ENCODE peak calls at places on chromosomes 2 and 18, in seven cellular contexts. One of them, this sample, is unnamed.

GRCh38 chr2:238657132-238658053 is 190.5 kb upstream of the TWIST2 start:
- DNase-seq in CD8-positive, alpha-beta memory T cell: no peak
- DNase-seq in posterior cingulate gyrus: peak; percentile 69
- DNase-seq in astrocyte of the cerebellum: no peak
- DNase-seq in kidney epithelial cell: no peak
- DNase-seq in dorsolateral prefrontal cortex: no peak
- DNase-seq in T-helper 1 cell: no peak
- DNase-seq in this sample: no peak

GRCh38 chr2:27085670-27086089 is 892 bp upstream of the KHK start:
- DNase-seq in dorsolateral prefrontal cortex: peak; percentile 83
- DNase-seq in posterior cingulate gyrus: peak; percentile 96
- DNase-seq in kidney epithelial cell: no peak
- DNase-seq in astrocyte of the cerebellum: no peak
- DNase-seq in CD8-positive, alpha-beta memory T cell: no peak
- DNase-seq in T-helper 1 cell: no peak
- DNase-seq in this sample: no peak

GRCh38 chr2:237935740-237936452 is 30.9 kb upstream of the UBE2F start:
- DNase-seq in posterior cingulate gyrus: peak; percentile 40
- DNase-seq in dorsolateral prefrontal cortex: no peak
- DNase-seq in CD8-positive, alpha-beta memory T cell: no peak
- DNase-seq in astrocyte of the cerebellum: no peak
- DNase-seq in T-helper 1 cell: no peak
- DNase-seq in kidney epithelial cell: no peak
- DNase-seq in this sample: no peak

GRCh38 chr2:25232248-25232825 is 64.0 kb upstream of the POMC start:
- DNase-seq in kidney epithelial cell: no peak
- DNase-seq in T-helper 1 cell: no peak
- DNase-seq in dorsolateral prefrontal cortex: no peak
- DNase-seq in posterior cingulate gyrus: no peak
- DNase-seq in astrocyte of the cerebellum: no peak
- DNase-seq in CD8-positive, alpha-beta memory T cell: no peak
- DNase-seq in this sample: no peak

GRCh38 chr18:22504665-22505064 is 87.0 kb upstream of the CTAGE1 start:
- DNase-seq in CD8-positive, alpha-beta memory T cell: no peak
- DNase-seq in posterior cingulate gyrus: no peak
- DNase-seq in dorsolateral prefrontal cortex: no peak
- DNase-seq in astrocyte of the cerebellum: no peak
- DNase-seq in kidney epithelial cell: no peak
- DNase-seq in T-helper 1 cell: no peak
- DNase-seq in this sample: no peak

GRCh38 chr2:47174731-47175361 is 19.7 kb upstream of the STPG4 start:
- DNase-seq in kidney epithelial cell: no peak
- DNase-seq in T-helper 1 cell: peak; percentile 29
- DNase-seq in dorsolateral prefrontal cortex: no peak
- DNase-seq in astrocyte of the cerebellum: peak; percentile 56
- DNase-seq in posterior cingulate gyrus: no peak
- DNase-seq in CD8-positive, alpha-beta memory T cell: peak; percentile 60
- DNase-seq in this sample: peak; percentile 9

GRCh38 chr18:37453754-37454153 is 111.8 kb downstream of the CELF4 start:
- DNase-seq in kidney epithelial cell: no peak
- DNase-seq in CD8-positive, alpha-beta memory T cell: no peak
- DNase-seq in posterior cingulate gyrus: no peak
- DNase-seq in astrocyte of the cerebellum: no peak
- DNase-seq in dorsolateral prefrontal cortex: no peak
- DNase-seq in T-helper 1 cell: no peak
- DNase-seq in this sample: no peak

GRCh38 chr2:121790276-121790956 is 35.0 kb downstream of the TSN start:
- DNase-seq in dorsolateral prefrontal cortex: no peak
- DNase-seq in posterior cingulate gyrus: no peak
- DNase-seq in T-helper 1 cell: no peak
- DNase-seq in astrocyte of the cerebellum: peak; percentile 69
- DNase-seq in kidney epithelial cell: peak; percentile 96
- DNase-seq in CD8-positive, alpha-beta memory T cell: no peak
- DNase-seq in this sample: no peak

GRCh38 chr2:106107509-106108131 is 86.5 kb downstream of the UXS1 start:
- DNase-seq in posterior cingulate gyrus: no peak
- DNase-seq in dorsolateral prefrontal cortex: no peak
- DNase-seq in kidney epithelial cell: no peak
- DNase-seq in CD8-positive, alpha-beta memory T cell: peak; percentile 61
- DNase-seq in T-helper 1 cell: no peak
- DNase-seq in astrocyte of the cerebellum: no peak
- DNase-seq in this sample: peak; percentile 31

GRCh38 chr18:71105078-71105819 is 816.4 kb downstream of the SOCS6 start:
- DNase-seq in astrocyte of the cerebellum: peak; percentile 6
- DNase-seq in posterior cingulate gyrus: no peak
- DNase-seq in T-helper 1 cell: no peak
- DNase-seq in kidney epithelial cell: no peak
- DNase-seq in CD8-positive, alpha-beta memory T cell: no peak
- DNase-seq in dorsolateral prefrontal cortex: no peak
- DNase-seq in this sample: no peak

GRCh38 chr2:119853777-119854399 is 94.2 kb downstream of the PTPN4 start:
- DNase-seq in dorsolateral prefrontal cortex: no peak
- DNase-seq in astrocyte of the cerebellum: no peak
- DNase-seq in posterior cingulate gyrus: no peak
- DNase-seq in T-helper 1 cell: no peak
- DNase-seq in kidney epithelial cell: no peak
- DNase-seq in CD8-positive, alpha-beta memory T cell: no peak
- DNase-seq in this sample: no peak

GRCh38 chr2:112143150-112143549 is 5.0 kb downstream of the FBLN7 start:
- DNase-seq in CD8-positive, alpha-beta memory T cell: no peak
- DNase-seq in kidney epithelial cell: no peak
- DNase-seq in T-helper 1 cell: no peak
- DNase-seq in dorsolateral prefrontal cortex: no peak
- DNase-seq in astrocyte of the cerebellum: no peak
- DNase-seq in posterior cingulate gyrus: no peak
- DNase-seq in this sample: no peak

GRCh38 chr2:203786912-203787311 is 80.5 kb downstream of the CD28 start:
- DNase-seq in dorsolateral prefrontal cortex: no peak
- DNase-seq in astrocyte of the cerebellum: no peak
- DNase-seq in kidney epithelial cell: no peak
- DNase-seq in T-helper 1 cell: no peak
- DNase-seq in posterior cingulate gyrus: no peak
- DNase-seq in CD8-positive, alpha-beta memory T cell: no peak
- DNase-seq in this sample: no peak

GRCh38 chr2:207182916-207183315 is 17.2 kb upstream of the KLF7 start:
- DNase-seq in T-helper 1 cell: no peak
- DNase-seq in dorsolateral prefrontal cortex: no peak
- DNase-seq in astrocyte of the cerebellum: no peak
- DNase-seq in kidney epithelial cell: no peak
- DNase-seq in CD8-positive, alpha-beta memory T cell: no peak
- DNase-seq in posterior cingulate gyrus: no peak
- DNase-seq in this sample: no peak

GRCh38 chr2:12649602-12650400 is 66.9 kb upstream of the TRIB2 start:
- DNase-seq in CD8-positive, alpha-beta memory T cell: no peak
- DNase-seq in kidney epithelial cell: no peak
- DNase-seq in posterior cingulate gyrus: no peak
- DNase-seq in T-helper 1 cell: no peak
- DNase-seq in dorsolateral prefrontal cortex: peak; percentile 7
- DNase-seq in astrocyte of the cerebellum: no peak
- DNase-seq in this sample: no peak

GRCh38 chr2:239866350-239866749 is 158.8 kb downstream of the NDUFA10 start:
- DNase-seq in kidney epithelial cell: no peak
- DNase-seq in T-helper 1 cell: no peak
- DNase-seq in CD8-positive, alpha-beta memory T cell: no peak
- DNase-seq in posterior cingulate gyrus: no peak
- DNase-seq in dorsolateral prefrontal cortex: no peak
- DNase-seq in astrocyte of the cerebellum: no peak
- DNase-seq in this sample: no peak

GRCh38 chr2:85712849-85713612 is 18.9 kb downstream of the GNLY start:
- DNase-seq in posterior cingulate gyrus: no peak
- DNase-seq in CD8-positive, alpha-beta memory T cell: no peak
- DNase-seq in dorsolateral prefrontal cortex: no peak
- DNase-seq in T-helper 1 cell: no peak
- DNase-seq in kidney epithelial cell: no peak
- DNase-seq in astrocyte of the cerebellum: no peak
- DNase-seq in this sample: no peak

GRCh38 chr2:216181351-216181750 is 72.2 kb downstream of the XRCC5 start:
- DNase-seq in CD8-positive, alpha-beta memory T cell: no peak
- DNase-seq in kidney epithelial cell: no peak
- DNase-seq in T-helper 1 cell: no peak
- DNase-seq in astrocyte of the cerebellum: no peak
- DNase-seq in posterior cingulate gyrus: no peak
- DNase-seq in dorsolateral prefrontal cortex: no peak
- DNase-seq in this sample: no peak

GRCh38 chr18:48290162-48290926 is 118.8 kb downstream of the ZBTB7C start:
- DNase-seq in dorsolateral prefrontal cortex: no peak
- DNase-seq in astrocyte of the cerebellum: no peak
- DNase-seq in posterior cingulate gyrus: peak; percentile 84
- DNase-seq in T-helper 1 cell: no peak
- DNase-seq in kidney epithelial cell: no peak
- DNase-seq in CD8-positive, alpha-beta memory T cell: no peak
- DNase-seq in this sample: no peak

GRCh38 chr2:16678964-16679363 is 13.3 kb upstream of the CYRIA start:
- DNase-seq in dorsolateral prefrontal cortex: no peak
- DNase-seq in posterior cingulate gyrus: no peak
- DNase-seq in T-helper 1 cell: no peak
- DNase-seq in kidney epithelial cell: no peak
- DNase-seq in CD8-positive, alpha-beta memory T cell: no peak
- DNase-seq in astrocyte of the cerebellum: no peak
- DNase-seq in this sample: no peak

GRCh38 chr18:43789234-43790000 is 512.1 kb upstream of the SYT4 start:
- DNase-seq in astrocyte of the cerebellum: peak; percentile 19
- DNase-seq in T-helper 1 cell: no peak
- DNase-seq in kidney epithelial cell: no peak
- DNase-seq in dorsolateral prefrontal cortex: peak; percentile 4
- DNase-seq in posterior cingulate gyrus: peak; percentile 63
- DNase-seq in CD8-positive, alpha-beta memory T cell: no peak
- DNase-seq in this sample: no peak

GRCh38 chr2:74843371-74844298 is 9.7 kb downstream of the HK2 start:
- DNase-seq in CD8-positive, alpha-beta memory T cell: no peak
- DNase-seq in T-helper 1 cell: no peak
- DNase-seq in astrocyte of the cerebellum: peak; percentile 31
- DNase-seq in dorsolateral prefrontal cortex: no peak
- DNase-seq in posterior cingulate gyrus: no peak
- DNase-seq in kidney epithelial cell: no peak
- DNase-seq in this sample: no peak

GRCh38 chr2:165141601-165142000 is 62.2 kb downstream of the SCN3A start:
- DNase-seq in T-helper 1 cell: no peak
- DNase-seq in CD8-positive, alpha-beta memory T cell: no peak
- DNase-seq in kidney epithelial cell: no peak
- DNase-seq in posterior cingulate gyrus: no peak
- DNase-seq in astrocyte of the cerebellum: peak; percentile 5
- DNase-seq in dorsolateral prefrontal cortex: no peak
- DNase-seq in this sample: no peak

GRCh38 chr2:6148887-6149286 is 456.7 kb downstream of the SOX11 start:
- DNase-seq in T-helper 1 cell: no peak
- DNase-seq in posterior cingulate gyrus: no peak
- DNase-seq in CD8-positive, alpha-beta memory T cell: no peak
- DNase-seq in dorsolateral prefrontal cortex: no peak
- DNase-seq in astrocyte of the cerebellum: peak; percentile 8
- DNase-seq in kidney epithelial cell: no peak
- DNase-seq in this sample: no peak

GRCh38 chr2:102841107-102841840 is 79.4 kb downstream of the TMEM182 start:
- DNase-seq in CD8-positive, alpha-beta memory T cell: no peak
- DNase-seq in astrocyte of the cerebellum: peak; percentile 44
- DNase-seq in T-helper 1 cell: no peak
- DNase-seq in dorsolateral prefrontal cortex: peak; percentile 53
- DNase-seq in posterior cingulate gyrus: peak; percentile 91
- DNase-seq in kidney epithelial cell: peak; percentile 18
- DNase-seq in this sample: no peak

GRCh38 chr2:185127412-185127811 is 529.1 kb downstream of the ZNF804A start:
- DNase-seq in T-helper 1 cell: no peak
- DNase-seq in CD8-positive, alpha-beta memory T cell: no peak
- DNase-seq in posterior cingulate gyrus: no peak
- DNase-seq in kidney epithelial cell: no peak
- DNase-seq in astrocyte of the cerebellum: no peak
- DNase-seq in dorsolateral prefrontal cortex: no peak
- DNase-seq in this sample: no peak

GRCh38 chr2:43331428-43331827 is 105.0 kb upstream of the ZFP36L2 start:
- DNase-seq in posterior cingulate gyrus: no peak
- DNase-seq in astrocyte of the cerebellum: no peak
- DNase-seq in CD8-positive, alpha-beta memory T cell: no peak
- DNase-seq in kidney epithelial cell: no peak
- DNase-seq in T-helper 1 cell: no peak
- DNase-seq in dorsolateral prefrontal cortex: no peak
- DNase-seq in this sample: no peak

GRCh38 chr2:121521359-121521758 is 9.3 kb upstream of the RNU4ATAC start:
- DNase-seq in dorsolateral prefrontal cortex: peak; percentile 72
- DNase-seq in posterior cingulate gyrus: peak; percentile 90
- DNase-seq in CD8-positive, alpha-beta memory T cell: no peak
- DNase-seq in T-helper 1 cell: no peak
- DNase-seq in astrocyte of the cerebellum: peak; percentile 78
- DNase-seq in kidney epithelial cell: no peak
- DNase-seq in this sample: no peak

GRCh38 chr2:60439219-60439974 is 114.1 kb downstream of the BCL11A start:
- DNase-seq in CD8-positive, alpha-beta memory T cell: no peak
- DNase-seq in astrocyte of the cerebellum: no peak
- DNase-seq in dorsolateral prefrontal cortex: no peak
- DNase-seq in kidney epithelial cell: no peak
- DNase-seq in posterior cingulate gyrus: no peak
- DNase-seq in T-helper 1 cell: no peak
- DNase-seq in this sample: no peak

GRCh38 chr2:28613616-28614501 is 118.0 kb downstream of the PLB1 start:
- DNase-seq in astrocyte of the cerebellum: peak; percentile 98
- DNase-seq in T-helper 1 cell: no peak
- DNase-seq in CD8-positive, alpha-beta memory T cell: no peak
- DNase-seq in kidney epithelial cell: peak; percentile 100
- DNase-seq in posterior cingulate gyrus: peak; percentile 29
- DNase-seq in dorsolateral prefrontal cortex: no peak
- DNase-seq in this sample: peak; percentile 41

GRCh38 chr2:8676915-8677645 is 4.8 kb upstream of the ID2 start:
- DNase-seq in posterior cingulate gyrus: no peak
- DNase-seq in astrocyte of the cerebellum: no peak
- DNase-seq in kidney epithelial cell: no peak
- DNase-seq in dorsolateral prefrontal cortex: no peak
- DNase-seq in T-helper 1 cell: no peak
- DNase-seq in CD8-positive, alpha-beta memory T cell: no peak
- DNase-seq in this sample: no peak

GRCh38 chr2:109380502-109381326 is 233.1 kb downstream of the SEPTIN10 start:
- DNase-seq in T-helper 1 cell: no peak
- DNase-seq in CD8-positive, alpha-beta memory T cell: peak; percentile 11
- DNase-seq in posterior cingulate gyrus: peak; percentile 59
- DNase-seq in kidney epithelial cell: no peak
- DNase-seq in dorsolateral prefrontal cortex: no peak
- DNase-seq in astrocyte of the cerebellum: no peak
- DNase-seq in this sample: no peak

GRCh38 chr2:179429060-179429471 is 164.4 kb upstream of the SESTD1 start:
- DNase-seq in posterior cingulate gyrus: peak; percentile 74
- DNase-seq in T-helper 1 cell: no peak
- DNase-seq in dorsolateral prefrontal cortex: no peak
- DNase-seq in CD8-positive, alpha-beta memory T cell: no peak
- DNase-seq in astrocyte of the cerebellum: no peak
- DNase-seq in kidney epithelial cell: no peak
- DNase-seq in this sample: no peak

GRCh38 chr18:3265564-3266033 is 3.7 kb downstream of the MYL12B start:
- DNase-seq in posterior cingulate gyrus: no peak
- DNase-seq in astrocyte of the cerebellum: no peak
- DNase-seq in T-helper 1 cell: no peak
- DNase-seq in dorsolateral prefrontal cortex: no peak
- DNase-seq in CD8-positive, alpha-beta memory T cell: no peak
- DNase-seq in kidney epithelial cell: no peak
- DNase-seq in this sample: no peak

GRCh38 chr2:175318542-175318941 is 137.0 kb upstream of the ATP5MC3 start:
- DNase-seq in dorsolateral prefrontal cortex: no peak
- DNase-seq in posterior cingulate gyrus: no peak
- DNase-seq in CD8-positive, alpha-beta memory T cell: no peak
- DNase-seq in T-helper 1 cell: no peak
- DNase-seq in astrocyte of the cerebellum: no peak
- DNase-seq in kidney epithelial cell: no peak
- DNase-seq in this sample: no peak

GRCh38 chr2:1758774-1759610 is 14.7 kb upstream of the PXDN start:
- DNase-seq in CD8-positive, alpha-beta memory T cell: no peak
- DNase-seq in kidney epithelial cell: no peak
- DNase-seq in astrocyte of the cerebellum: no peak
- DNase-seq in T-helper 1 cell: no peak
- DNase-seq in dorsolateral prefrontal cortex: no peak
- DNase-seq in posterior cingulate gyrus: peak; percentile 82
- DNase-seq in this sample: no peak

GRCh38 chr18:7545734-7546133 is 21.4 kb upstream of the PTPRM start:
- DNase-seq in astrocyte of the cerebellum: no peak
- DNase-seq in kidney epithelial cell: no peak
- DNase-seq in dorsolateral prefrontal cortex: no peak
- DNase-seq in CD8-positive, alpha-beta memory T cell: no peak
- DNase-seq in T-helper 1 cell: no peak
- DNase-seq in posterior cingulate gyrus: no peak
- DNase-seq in this sample: no peak

GRCh38 chr2:45585267-45585861 is 25.7 kb downstream of the SRBD1 start:
- DNase-seq in kidney epithelial cell: peak; percentile 19
- DNase-seq in astrocyte of the cerebellum: peak; percentile 32
- DNase-seq in T-helper 1 cell: no peak
- DNase-seq in CD8-positive, alpha-beta memory T cell: no peak
- DNase-seq in dorsolateral prefrontal cortex: no peak
- DNase-seq in posterior cingulate gyrus: no peak
- DNase-seq in this sample: no peak